ENCODE peak calls at places on chromosome 20, in nine cellular contexts. F is Panc1; R is DND-41; H is colonic mucosa; E is thyroid gland; Q is bronchial epithelial cell; K is transverse colon; B is CD8-positive, alpha-beta T cell; M is spleen. W is an unnamed sample. For H3K27me3, the result is how much of the 10 kb centered on the place peaks cover.

GRCh38 chr20:18324596-18325089 is 36.3 kb downstream of the ZNF133 start:
- DNase-seq in B (no peak), F (no peak), E (no peak), H (no peak), R (no peak), Q (no peak), K (no peak), M (no peak), W (no peak)

GRCh38 chr20:36507746-36508145 is 33.6 kb upstream of the MYL9 start:
- DNase-seq in M (no peak), Q (peak), R (no peak), F (no peak), K (no peak), E (no peak), H (no peak), B (no peak), W (no peak)

GRCh38 chr20:4894981-4895381 is 106.3 kb downstream of the SLC23A2 start:
- DNase-seq in Q (no peak), R (no peak), M (no peak), B (peak), K (no peak), F (no peak), E (no peak), H (no peak), W (no peak)

GRCh38 chr20:18972251-18972876 is 158.8 kb downstream of the SCP2D1 start:
- DNase-seq in B (no peak), M (no peak), K (no peak), R (no peak), F (no peak), E (no peak), H (no peak), Q (no peak), W (no peak)

GRCh38 chr20:15359056-15359455 is 1021.6 kb upstream of the FLRT3 start:
- DNase-seq in R (no peak), H (no peak), E (no peak), Q (peak), K (no peak), B (no peak), F (peak), M (no peak), W (no peak)

GRCh38 chr20:41654884-41655283 is 36.7 kb upstream of the CHD6 start:
- DNase-seq in R (peak), B (no peak), Q (no peak), F (no peak), H (no peak), M (no peak), K (no peak), E (no peak), W (no peak)

GRCh38 chr20:55472704-55473103 is 532.6 kb downstream of the CBLN4 start:
- DNase-seq in R (no peak), K (no peak), Q (peak), H (no peak), F (no peak), B (no peak), M (no peak), E (no peak), W (no peak)

GRCh38 chr20:1899169-1899525 is 3.9 kb downstream of the SIRPA start:
- DNase-seq in E (no peak), B (no peak), Q (no peak), H (no peak), K (no peak), R (no peak), M (no peak), F (no peak), W (no peak)

GRCh38 chr20:34232494-34233087 is 8.6 kb upstream of the ASIP start:
- DNase-seq in R (no peak), Q (no peak), H (no peak), F (no peak), E (no peak), B (no peak), K (no peak), M (no peak), W (no peak)

GRCh38 chr20:2230671-2231488 is 64.9 kb upstream of the TGM3 start:
- DNase-seq in H (no peak), M (no peak), Q (no peak), E (no peak), R (no peak), B (no peak), K (peak), F (no peak), W (no peak)

GRCh38 chr20:5544702-5545101 is 205.5 kb upstream of the SHLD1 start:
- DNase-seq in R (no peak), H (no peak), K (no peak), E (no peak), Q (no peak), M (no peak), B (no peak), F (no peak), W (no peak)

GRCh38 chr20:22836877-22837276 is 198.2 kb upstream of the SSTR4 start:
- DNase-seq in K (no peak), H (no peak), F (no peak), B (no peak), Q (peak), M (no peak), E (no peak), R (no peak), W (no peak)

GRCh38 chr20:9200620-9201019 is 131.7 kb downstream of the PLCB4 start:
- DNase-seq in F (no peak), E (peak), M (no peak), K (no peak), H (no peak), R (no peak), Q (peak), B (no peak), W (no peak)

GRCh38 chr20:9576695-9577094 is 62.3 kb downstream of the LAMP5 start:
- DNase-seq in E (no peak), Q (no peak), R (no peak), H (no peak), K (no peak), M (no peak), B (no peak), F (no peak), W (no peak)

GRCh38 chr20:36093025-36093803 is 61.3 kb upstream of the EPB41L1 start:
- DNase-seq in F (no peak), K (peak), B (peak), H (peak), R (peak), E (peak), M (peak), Q (no peak), W (no peak)

GRCh38 chr20:25005220-25005619 is 12.7 kb upstream of the APMAP start:
- DNase-seq in F (no peak), M (no peak), E (peak), H (peak), B (no peak), Q (no peak), R (no peak), K (peak), W (no peak)
- H3K4me3 ChIP-seq in F (no peak), M (no peak), E (no peak), H (no peak), B (no peak), Q (no peak), R (no peak), K (no peak), W (no peak)

DNA sequence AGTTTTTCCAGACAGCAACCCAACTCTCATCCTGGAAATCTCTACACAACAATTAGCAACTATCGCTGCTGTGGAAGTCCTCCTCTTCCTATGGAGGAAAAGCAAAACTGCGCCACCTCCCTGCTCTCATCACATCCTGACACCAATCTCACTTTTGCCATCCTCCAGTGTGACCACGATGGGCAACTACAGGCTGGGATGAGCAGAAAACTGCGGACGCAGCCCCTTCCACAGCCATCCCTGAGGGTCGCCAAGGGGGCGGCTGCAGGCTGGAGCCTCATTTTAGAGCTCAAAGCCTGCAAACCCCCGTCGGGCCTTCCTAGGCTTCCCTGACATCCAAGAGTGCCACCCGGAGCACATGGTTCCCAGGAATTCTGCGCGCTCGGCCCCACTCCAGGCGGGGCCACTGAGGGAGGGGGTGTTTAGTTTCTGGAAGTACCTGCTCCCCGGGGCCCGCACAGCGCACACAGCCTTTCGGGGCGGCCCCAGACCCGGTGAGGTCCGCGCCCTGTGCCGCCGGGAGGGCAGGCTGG is 1.2 kb downstream of the TCFL5 start:
- DNase-seq in B (no peak), E (no peak), H (no peak), Q (no peak), K (no peak), R (no peak), F (no peak), M (peak), W (no peak)
- TF ChIP-seq CTCF in B (no peak), E (no peak), H (no peak), Q (no peak), K (no peak), R (peak), F (no peak), M (no peak), W (peak)

DNA sequence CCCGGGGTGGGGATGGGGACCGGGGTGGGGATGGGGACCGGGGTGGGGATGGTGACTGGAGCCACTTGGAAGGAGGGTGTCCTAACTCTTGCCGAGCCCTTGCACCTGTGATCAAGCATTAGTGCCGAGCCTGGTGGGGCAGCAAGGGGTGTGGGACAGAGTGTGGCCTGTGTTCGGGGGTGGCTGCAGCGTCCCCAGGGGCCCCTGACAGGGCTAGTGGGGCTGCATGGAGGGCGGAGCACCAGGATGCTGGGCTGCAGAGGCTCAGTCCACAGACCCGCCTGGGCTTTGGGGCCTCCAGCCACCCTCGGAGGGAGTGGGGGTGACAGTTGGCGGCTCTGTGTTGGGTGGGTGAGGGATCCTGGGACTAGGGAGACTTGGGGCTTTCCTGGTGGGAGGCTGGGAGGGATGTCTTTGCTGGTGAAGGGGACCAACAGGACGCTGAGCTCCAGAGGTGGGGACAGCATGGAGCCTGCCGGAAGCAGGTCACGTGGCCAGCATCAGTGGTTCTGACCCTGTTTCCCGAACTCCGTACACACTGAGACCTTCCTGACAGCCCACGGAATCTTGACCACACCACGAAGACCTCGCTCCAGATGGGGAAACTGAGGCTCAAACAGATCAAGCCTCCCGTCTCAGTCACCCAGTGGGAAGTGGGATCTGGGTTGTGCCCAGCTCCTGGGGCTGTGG is 4.6 kb downstream of the RBBP8NL start:
- DNase-seq in M (no peak), R (no peak), K (no peak), Q (no peak), F (no peak), E (no peak), H (no peak), B (no peak), W (no peak)
- H3K27me3 ChIP-seq in M (under half), R (under half), K (under half), Q (under half), F (under half), E (under half), H (under half), B (under half), W (under half)

GRCh38 chr20:50845566-50846211 is 50.8 kb downstream of the BCAS4 start:
- DNase-seq in K (no peak), Q (peak), E (no peak), F (no peak), M (no peak), B (no peak), R (no peak), H (no peak), W (no peak)

GRCh38 chr20:50850721-50851286 is 55.9 kb downstream of the BCAS4 start:
- DNase-seq in K (peak), H (no peak), F (no peak), Q (no peak), M (no peak), E (no peak), B (no peak), R (no peak), W (no peak)

GRCh38 chr20:50848846-50849673 is 54.2 kb downstream of the BCAS4 start:
- DNase-seq in K (peak), B (no peak), E (peak), M (no peak), F (no peak), H (no peak), Q (no peak), R (no peak), W (no peak)

GRCh38 chr20:50852085-50852484 is 57.2 kb downstream of the BCAS4 start:
- DNase-seq in E (no peak), H (no peak), Q (no peak), B (no peak), R (no peak), M (no peak), F (no peak), K (no peak), W (no peak)

GRCh38 chr20:50848341-50848808 is 53.5 kb downstream of the BCAS4 start:
- DNase-seq in K (peak), R (no peak), F (no peak), M (no peak), Q (peak), E (peak), B (no peak), H (no peak), W (no peak)
- H3K4me3 ChIP-seq in K (no peak), R (no peak), F (no peak), M (no peak), Q (no peak), E (no peak), B (no peak), H (no peak), W (no peak)

GRCh38 chr20:44800398-44801046 is 9.8 kb downstream of the RIMS4 start:
- DNase-seq in Q (no peak), M (no peak), R (peak), K (no peak), H (no peak), F (no peak), E (no peak), B (no peak), W (no peak)
- TF ChIP-seq CTCF in Q (no peak), M (no peak), R (peak), K (peak), H (no peak), F (peak), E (no peak), B (no peak), W (no peak)

GRCh38 chr20:21704408-21705385 is 767 bp upstream of the PAX1 start:
- DNase-seq in Q (no peak), M (peak), F (no peak), R (no peak), K (no peak), E (no peak), B (no peak), H (no peak), W (no peak)
- H3K27me3 ChIP-seq in Q (under half), M (half or more), F (under half), R (under half), K (half or more), E (under half), B (under half), H (half or more), W (half or more)

DNA sequence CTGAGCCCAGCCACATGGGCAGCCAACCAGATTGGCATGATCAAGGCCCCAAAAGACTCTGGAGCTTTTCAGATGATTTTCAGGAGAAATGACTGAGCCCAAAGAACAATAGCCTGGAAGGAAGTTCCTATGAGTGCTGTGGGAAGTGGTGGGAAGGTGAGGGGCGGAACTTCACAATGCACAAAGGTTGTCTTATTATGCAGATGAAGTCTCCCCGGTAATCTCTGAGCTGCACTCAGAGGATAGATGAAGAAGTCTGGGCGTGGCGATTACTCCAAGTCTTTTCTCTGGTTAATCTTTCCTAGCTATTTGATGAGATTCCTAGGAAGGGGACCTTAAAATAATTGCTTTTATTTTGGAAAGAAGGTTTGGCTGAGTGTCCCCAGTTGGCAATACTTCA is 36.9 kb downstream of the LBP start:
- DNase-seq in F (no peak), B (no peak), R (no peak), H (no peak), M (no peak), E (no peak), K (no peak), Q (no peak), W (no peak)
- H3K4me3 ChIP-seq in F (no peak), B (no peak), R (no peak), H (no peak), M (no peak), E (no peak), K (no peak), Q (no peak), W (no peak)

GRCh38 chr20:44572551-44573500 is 9.6 kb upstream of the PKIG start:
- DNase-seq in B (no peak), K (peak), H (no peak), E (peak), F (peak), Q (peak), R (no peak), M (no peak), W (peak)

GRCh38 chr20:44574372-44574771 is 8.0 kb upstream of the PKIG start:
- DNase-seq in Q (no peak), B (no peak), H (no peak), M (no peak), E (no peak), K (no peak), F (no peak), R (no peak), W (no peak)

GRCh38 chr20:44573501-44573869 is 8.9 kb upstream of the PKIG start:
- DNase-seq in H (no peak), R (no peak), Q (no peak), K (no peak), B (no peak), E (no peak), M (no peak), F (no peak), W (no peak)

GRCh38 chr20:44579313-44580090 is 2.9 kb upstream of the PKIG start:
- DNase-seq in Q (no peak), B (no peak), K (no peak), E (no peak), R (no peak), H (no peak), M (no peak), F (no peak), W (no peak)

GRCh38 chr20:44576297-44576696 is 6.1 kb upstream of the PKIG start:
- DNase-seq in K (no peak), E (no peak), F (no peak), H (no peak), R (peak), M (no peak), Q (peak), B (no peak), W (no peak)
- TF ChIP-seq CTCF in K (peak), E (no peak), F (peak), H (no peak), R (peak), M (peak), Q (no peak), B (no peak), W (peak)

GRCh38 chr20:60073086-60073485 is 114.9 kb downstream of the CDH26 start:
- DNase-seq in K (no peak), E (no peak), F (no peak), M (no peak), B (no peak), R (no peak), Q (no peak), H (no peak), W (no peak)
- H3K27me3 ChIP-seq in K (under half), E (under half), F (under half), M (under half), B (under half), R (under half), Q (under half), H (under half), W (under half)